ENCODE peak calls at places on chromosomes 12 and 14, in seven cellular contexts. Y is left ventricle myocardium inferior; O is right cardiac atrium; V is MM.1S; E is CD4-positive, alpha-beta memory T cell; D is caudate nucleus; B is cardiac muscle cell. H is an unnamed sample.

GRCh38 chr12:70559390-70559789 is 77.8 kb downstream of the PTPRB start:
- DNase-seq in Y (no peak), O (no peak), V (no peak), E (no peak), D (no peak), B (no peak), H (no peak)

GRCh38 chr12:131025234-131025633 is 71.5 kb downstream of the ADGRD1 start:
- DNase-seq in Y (no peak), O (peak; percentile 37), V (no peak), E (no peak), D (no peak), B (no peak), H (no peak)

GRCh38 chr12:3242199-3242863 is 165.2 kb downstream of the TSPAN9 start:
- DNase-seq in Y (peak; percentile 78), O (peak; percentile 84), V (no peak), E (no peak), D (no peak), B (no peak), H (no peak)

GRCh38 chr12:45122776-45123380 is 72.0 kb upstream of the DBX2 start:
- DNase-seq in Y (no peak), O (no peak), V (peak; percentile 43), E (no peak), D (no peak), B (peak; percentile 26), H (peak; percentile 17)

GRCh38 chr12:55937956-55938355 is 7.0 kb downstream of the DGKA start:
- DNase-seq in Y (no peak), O (no peak), V (no peak), E (no peak), D (no peak), B (no peak), H (no peak)

GRCh38 chr14:97634786-97635185 is 837.6 kb downstream of the VRK1 start:
- DNase-seq in Y (no peak), O (no peak), V (no peak), E (peak; percentile 37), D (no peak), B (no peak), H (no peak)

GRCh38 chr12:57522887-57523705 is 472 bp downstream of the MBD6 start:
- DNase-seq in Y (peak; percentile 67), O (peak; percentile 88), V (peak; percentile 11), E (no peak), D (peak; percentile 44), B (peak; percentile 73), H (no peak)

GRCh38 chr12:112353389-112353788 is 28.8 kb downstream of the HECTD4 start:
- DNase-seq in Y (no peak), O (no peak), V (no peak), E (no peak), D (no peak), B (no peak), H (no peak)

GRCh38 chr12:24679135-24679534 is 269.8 kb downstream of the BCAT1 start:
- DNase-seq in Y (no peak), O (no peak), V (no peak), E (no peak), D (no peak), B (no peak), H (no peak)

GRCh38 chr12:69840727-69841126 is 15.7 kb downstream of the MYRFL start:
- DNase-seq in Y (no peak), O (no peak), V (no peak), E (no peak), D (no peak), B (no peak), H (no peak)

GRCh38 chr12:104944252-104944651 is 13.8 kb downstream of the SLC41A2 start:
- DNase-seq in Y (no peak), O (no peak), V (no peak), E (no peak), D (no peak), B (no peak), H (no peak)

GRCh38 chr14:92492261-92492660 is 21.3 kb upstream of the RIN3 start:
- DNase-seq in Y (no peak), O (peak; percentile 27), V (no peak), E (no peak), D (no peak), B (no peak), H (no peak)

GRCh38 chr12:102913453-102914226 is 3.4 kb downstream of the PAH start:
- DNase-seq in Y (no peak), O (no peak), V (no peak), E (no peak), D (no peak), B (no peak), H (no peak)

GRCh38 chr12:104422441-104422840 is 34.3 kb upstream of the CHST11 start:
- DNase-seq in Y (no peak), O (no peak), V (no peak), E (no peak), D (no peak), B (no peak), H (no peak)

GRCh38 chr12:62629971-62630739 is 163.5 kb downstream of the MON2 start:
- DNase-seq in Y (no peak), O (no peak), V (no peak), E (no peak), D (no peak), B (no peak), H (no peak)

GRCh38 chr12:118402251-118402650 is 25.9 kb downstream of the SUDS3 start:
- DNase-seq in Y (no peak), O (no peak), V (no peak), E (no peak), D (no peak), B (no peak), H (no peak)

GRCh38 chr12:98757455-98757854 is 112.4 kb downstream of the APAF1 start:
- DNase-seq in Y (no peak), O (no peak), V (no peak), E (no peak), D (no peak), B (no peak), H (no peak)

GRCh38 chr12:109728921-109729836 is 15.6 kb downstream of the FAM222A start:
- DNase-seq in Y (peak; percentile 3), O (peak; percentile 2), V (no peak), E (no peak), D (no peak), B (no peak), H (no peak)

GRCh38 chr12:131370321-131370720 is 340.6 kb upstream of the SFSWAP start:
- DNase-seq in Y (no peak), O (no peak), V (no peak), E (no peak), D (no peak), B (no peak), H (no peak)

GRCh38 chr14:62691613-62692489 is 353.4 kb downstream of the KCNH5 start:
- DNase-seq in Y (no peak), O (no peak), V (no peak), E (no peak), D (no peak), B (peak; percentile 27), H (peak; percentile 74)

GRCh38 chr14:51959928-51960327 is 29.4 kb upstream of the RTRAF start:
- DNase-seq in Y (no peak), O (no peak), V (no peak), E (no peak), D (no peak), B (no peak), H (no peak)

GRCh38 chr14:25909361-25909760 is 688.5 kb downstream of the NOVA1 start:
- DNase-seq in Y (no peak), O (no peak), V (no peak), E (no peak), D (no peak), B (no peak), H (no peak)

GRCh38 chr12:46814143-46814542 is 11.7 kb downstream of the SLC38A4 start:
- DNase-seq in Y (no peak), O (no peak), V (no peak), E (no peak), D (no peak), B (no peak), H (no peak)

DNA sequence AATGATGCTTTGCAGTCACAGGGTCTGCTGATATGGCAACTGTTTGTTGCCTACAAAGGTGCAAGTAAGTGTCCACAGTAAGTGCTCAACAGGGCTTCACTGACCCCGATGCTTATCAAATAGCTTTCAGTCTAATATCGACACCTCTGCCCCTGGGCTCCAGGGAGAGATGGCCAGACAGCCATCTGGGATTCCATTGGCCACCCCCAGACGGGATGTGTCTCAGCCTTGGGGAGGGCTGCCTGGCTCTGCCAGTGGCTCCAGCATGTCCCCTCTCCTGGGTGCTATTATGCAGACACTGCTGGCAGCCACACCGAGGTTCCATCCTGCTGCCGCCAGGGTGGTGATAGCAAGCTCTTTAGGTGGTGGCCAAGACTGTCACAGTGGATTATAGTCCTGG is 57.4 kb downstream of the DGLUCY start:
- DNase-seq in Y (peak; percentile 76), O (peak; percentile 90), V (no peak), E (no peak), D (no peak), B (peak; percentile 8), H (no peak)
- H3K27ac ChIP-seq in Y (peak overlapping the region; percentile 82), O (peak overlapping the region; percentile 52), V (no peak overlapping the region), E (no peak overlapping the region), D (peak overlapping the region; percentile 60), B (no peak overlapping the region), H (no peak overlapping the region)

DNA sequence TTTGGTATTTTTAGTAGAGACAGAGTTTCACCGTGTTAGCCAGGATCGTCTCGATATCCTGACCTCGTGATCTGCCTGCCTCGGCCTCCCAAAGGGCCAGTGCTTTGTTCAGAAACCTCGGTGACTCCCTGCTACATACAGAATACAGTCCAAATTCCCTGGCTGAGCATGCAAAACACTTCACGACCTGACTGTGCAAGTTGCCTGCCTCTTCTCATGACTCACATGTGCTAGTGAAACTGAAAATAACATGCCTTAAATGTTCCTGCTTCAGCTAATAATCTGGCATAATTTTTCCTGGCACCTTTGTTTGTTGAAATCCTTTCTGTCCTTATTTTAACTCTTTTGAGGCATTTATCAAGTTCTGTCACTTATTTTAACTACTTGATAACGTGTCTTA is 8.2 kb downstream of the DMAC2L start:
- DNase-seq in Y (no peak), O (no peak), V (peak; percentile 52), E (no peak), D (no peak), B (no peak), H (no peak)
- H3K27ac ChIP-seq in Y (peak overlapping the region; percentile 73), O (no peak overlapping the region), V (peak overlapping the region; percentile 62), E (peak overlapping the region; percentile 56), D (peak overlapping the region; percentile 76), B (peak overlapping the region; percentile 23), H (no peak overlapping the region)

GRCh38 chr14:100712490-100712889 is 14.2 kb upstream of the DLK1 start:
- DNase-seq in Y (no peak), O (no peak), V (no peak), E (no peak), D (no peak), B (no peak), H (no peak)

GRCh38 chr14:100710391-100711116 is 16.1 kb upstream of the DLK1 start:
- DNase-seq in Y (no peak), O (no peak), V (no peak), E (no peak), D (no peak), B (no peak), H (no peak)

GRCh38 chr14:100711117-100711462 is 15.6 kb upstream of the DLK1 start:
- DNase-seq in Y (no peak), O (no peak), V (no peak), E (no peak), D (no peak), B (no peak), H (no peak)

GRCh38 chr14:100709956-100710284 is 16.8 kb upstream of the DLK1 start:
- DNase-seq in Y (no peak), O (no peak), V (no peak), E (no peak), D (no peak), B (no peak), H (no peak)

GRCh38 chr14:100711493-100711892 is 15.2 kb upstream of the DLK1 start:
- DNase-seq in Y (peak; percentile 41), O (no peak), V (no peak), E (no peak), D (no peak), B (no peak), H (no peak)
- H3K27ac ChIP-seq in Y (no peak overlapping the region), O (no peak overlapping the region), V (no peak overlapping the region), E (no peak overlapping the region), D (no peak overlapping the region), B (no peak overlapping the region), H (no peak overlapping the region)

GRCh38 chr14:102940729-102941362 is 18.4 kb downstream of the AMN start:
- DNase-seq in Y (no peak), O (no peak), V (no peak), E (no peak), D (no peak), B (no peak), H (no peak)
- H3K27ac ChIP-seq in Y (no peak overlapping the region), O (no peak overlapping the region), V (no peak overlapping the region), E (no peak overlapping the region), D (no peak overlapping the region), B (peak overlapping the region; percentile 42), H (no peak overlapping the region)

H was measured in Panc1.